ENCODE peak calls at places on chromosomes 3 and 15, in four cellular contexts. F is fibroblast of the aortic adventitia, Z is esophagus squamous epithelium, O is H1. U is an unnamed sample.

GRCh38 chr3:188546835-188547670 is 393.1 kb downstream of the LPP start:
- DNase-seq in F (peak), Z (no peak), O (no peak), U (peak)

GRCh38 chr15:37079726-37080125 is 20.6 kb downstream of the MEIS2 start:
- DNase-seq in F (peak), Z (no peak), O (no peak), U (peak)

GRCh38 chr3:88101142-88101541 is 42.1 kb downstream of the ZNF654 start:
- DNase-seq in F (peak), Z (no peak), O (no peak), U (no peak)

GRCh38 chr15:37142371-37142770 is 42.0 kb upstream of the MEIS2 start:
- DNase-seq in F (no peak), Z (no peak), O (no peak), U (no peak)

GRCh38 chr15:78636378-78636859 is 4.6 kb downstream of the CHRNB4 start:
- DNase-seq in F (no peak), Z (no peak), O (no peak), U (no peak)

GRCh38 chr3:117602054-117602644 is 892.6 kb downstream of the TUSC7 start:
- DNase-seq in F (no peak), Z (no peak), O (no peak), U (no peak)

GRCh38 chr3:178703268-178703975 is 167.2 kb downstream of the KCNMB2 start:
- DNase-seq in F (no peak), Z (no peak), O (no peak), U (peak)

GRCh38 chr3:186124618-186125017 is 15.7 kb upstream of the ETV5 start:
- DNase-seq in F (no peak), Z (no peak), O (no peak), U (no peak)

GRCh38 chr15:61890106-61890505 is 170.1 kb downstream of the VPS13C start:
- DNase-seq in F (no peak), Z (no peak), O (no peak), U (peak)

GRCh38 chr3:4531478-4532025 is 38.4 kb downstream of the ITPR1 start:
- DNase-seq in F (no peak), Z (no peak), O (no peak), U (peak)

GRCh38 chr15:66094331-66094730 is 159.2 kb downstream of the MEGF11 start:
- DNase-seq in F (no peak), Z (no peak), O (no peak), U (no peak)

GRCh38 chr3:76561494-76562242 is 478.2 kb upstream of the ROBO2 start:
- DNase-seq in F (no peak), Z (no peak), O (no peak), U (no peak)

GRCh38 chr15:87661481-87661880 is 595.1 kb downstream of the NTRK3 start:
- DNase-seq in F (no peak), Z (no peak), O (no peak), U (no peak)

GRCh38 chr3:140771030-140771677 is 93.3 kb downstream of the TRIM42 start:
- DNase-seq in F (no peak), Z (no peak), O (no peak), U (no peak)

GRCh38 chr3:44993471-44994205 is 17.6 kb downstream of the EXOSC7 start:
- DNase-seq in F (peak), Z (no peak), O (no peak), U (peak)

GRCh38 chr15:100464256-100464655 is 64.5 kb downstream of the CERS3 start:
- DNase-seq in F (no peak), Z (no peak), O (no peak), U (no peak)

DNA sequence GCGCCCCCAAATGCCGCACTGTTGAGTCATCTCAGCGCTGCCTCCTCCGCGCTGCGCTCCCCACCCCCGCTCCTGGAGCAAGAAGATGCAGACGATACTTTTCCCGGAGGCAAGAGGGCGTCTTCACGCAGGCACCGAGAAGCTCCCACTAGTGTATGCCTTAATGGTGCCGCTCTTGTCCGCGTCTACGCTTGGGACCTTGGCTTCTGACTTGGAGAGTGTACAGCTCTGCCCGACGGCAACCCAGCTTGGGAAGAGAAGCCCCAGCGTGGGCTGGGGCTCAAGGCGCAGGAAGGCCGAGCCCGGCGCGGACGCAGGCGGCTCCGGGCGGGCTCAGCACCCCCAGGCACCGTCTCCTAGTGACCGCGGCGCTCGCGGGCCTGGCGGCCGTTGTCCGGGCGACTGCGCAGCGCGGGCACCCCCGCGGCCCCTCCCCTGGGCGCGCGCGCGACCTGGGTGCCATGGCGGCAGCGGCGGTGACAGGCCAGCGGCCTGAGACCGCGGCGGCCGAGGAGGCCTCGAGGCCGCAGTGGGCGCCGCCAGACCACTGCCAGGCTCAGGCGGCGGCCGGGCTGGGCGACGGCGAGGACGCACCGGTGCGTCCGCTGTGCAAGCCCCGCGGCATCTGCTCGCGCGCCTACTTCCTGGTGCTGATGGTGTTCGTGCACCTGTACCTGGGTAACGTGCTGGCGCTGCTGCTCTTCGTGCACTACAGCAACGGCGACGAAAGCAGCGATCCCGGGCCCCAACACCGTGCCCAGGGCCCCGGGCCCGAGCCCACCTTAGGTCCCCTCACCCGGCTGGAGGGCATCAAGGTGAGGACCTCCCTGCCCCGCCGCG is at the start of gene P4HTM:
- DNase-seq in F (peak), Z (no peak), O (peak), U (peak)
- TF ChIP-seq CTCF in F (peak), Z (peak), O (no peak), U (peak)

DNA sequence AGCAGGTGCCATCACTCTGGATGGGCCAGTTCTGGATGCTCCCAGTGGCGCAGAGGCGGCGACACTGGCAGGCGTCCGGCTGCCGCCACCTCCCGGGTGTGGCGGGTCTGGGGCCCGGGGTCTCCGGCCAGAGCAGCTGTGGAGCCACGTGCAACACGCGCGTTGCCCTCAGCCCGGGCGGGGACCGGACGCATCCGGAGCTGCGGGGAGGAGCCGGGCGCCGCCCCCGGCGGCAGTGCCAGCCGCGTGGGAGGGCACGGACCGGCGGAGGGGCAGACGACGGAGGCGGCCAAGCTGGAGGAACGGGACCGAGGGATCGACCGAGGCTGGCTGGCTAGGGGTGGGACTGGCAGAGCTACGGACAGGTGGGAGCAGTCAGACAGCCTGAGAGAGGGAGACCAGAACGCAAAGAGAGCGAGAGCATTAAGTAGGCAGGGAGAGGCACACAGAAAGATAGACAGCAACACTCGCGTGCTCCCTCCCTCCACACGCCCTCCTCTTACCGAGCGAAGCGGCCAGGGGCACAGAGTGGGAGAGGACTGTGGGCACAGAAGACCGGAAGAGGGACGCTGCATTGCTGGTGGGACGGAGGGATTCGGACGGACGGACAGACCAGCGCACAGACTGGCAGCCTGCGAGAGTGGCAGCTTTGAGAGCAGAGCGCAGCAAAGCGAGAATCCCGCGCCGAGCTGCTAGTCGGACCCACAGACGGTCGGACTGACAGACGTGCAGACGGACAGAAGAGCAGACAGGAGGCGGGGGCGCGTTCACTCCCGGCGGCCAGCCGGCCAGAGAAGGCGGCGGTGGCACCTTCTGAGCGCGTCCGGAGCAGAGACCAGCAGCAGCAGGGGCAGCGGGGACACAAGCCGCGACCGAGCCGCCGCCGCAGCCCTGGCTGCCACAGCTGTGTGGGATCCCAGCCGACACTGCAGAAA is at the start of gene ARPP21:
- DNase-seq in F (peak), Z (no peak), O (no peak), U (peak)
- H3K4me3 ChIP-seq in F (peak), Z (peak), O (peak), U (peak)

DNA sequence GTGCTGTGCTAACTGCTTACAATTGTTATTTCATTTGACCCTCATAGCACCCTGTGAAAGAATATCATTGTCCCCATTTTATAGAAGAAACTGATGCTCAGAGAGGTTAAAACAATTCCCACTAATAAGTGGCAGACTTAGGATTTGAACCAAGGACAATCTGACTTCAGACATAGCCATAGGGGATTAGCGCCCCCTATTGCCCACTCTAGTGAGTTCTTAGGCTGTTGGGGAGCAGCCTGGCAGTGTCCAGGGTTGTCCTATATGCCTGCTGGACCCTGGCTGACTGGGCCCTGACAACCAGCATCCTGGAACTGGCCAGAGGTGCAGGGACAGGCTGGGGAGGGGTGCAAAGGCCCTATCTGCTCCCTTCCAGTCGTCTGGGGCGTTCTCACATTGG is 15.4 kb downstream of the DPH3 start:
- DNase-seq in F (peak), Z (no peak), O (no peak), U (peak)
- TF ChIP-seq CTCF in F (peak), Z (no peak), O (peak), U (peak)

DNA sequence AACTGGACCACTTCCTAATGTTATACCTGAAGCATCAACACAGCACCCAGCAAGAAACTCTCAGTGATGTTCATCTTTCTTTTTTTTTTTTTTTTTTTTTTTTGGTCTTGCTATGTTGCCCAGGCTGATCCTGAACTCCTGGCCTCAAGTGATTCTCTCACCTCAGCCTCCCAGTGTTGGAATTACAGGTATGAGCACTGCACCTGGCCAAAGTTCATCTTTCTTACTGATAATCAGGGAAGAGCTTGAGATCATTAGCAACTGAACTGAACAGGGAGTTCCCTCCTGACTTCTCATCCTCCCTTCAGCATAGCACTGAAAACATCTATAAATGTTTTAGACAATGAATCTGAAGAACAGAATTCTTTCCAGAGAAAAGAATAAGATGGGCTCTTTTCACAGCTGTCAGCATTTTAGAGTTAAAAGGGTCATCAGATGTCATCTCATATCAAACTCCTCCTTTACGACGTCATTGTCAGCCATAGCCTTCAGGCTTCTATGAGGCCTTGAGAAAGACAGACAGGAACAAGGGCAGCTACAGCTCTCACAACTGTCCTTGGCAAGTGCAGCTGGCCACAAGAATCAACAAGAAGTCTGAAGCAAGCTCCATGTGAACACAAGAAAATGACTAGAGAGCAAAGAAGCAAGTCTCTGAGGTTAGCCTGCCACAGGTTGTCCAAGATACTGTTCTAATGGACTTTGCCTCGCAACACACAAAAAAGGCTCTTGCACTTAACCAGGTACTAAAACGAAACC is 33.8 kb downstream of the SCAP start:
- DNase-seq in F (no peak), Z (no peak), O (no peak), U (no peak)
- H3K4me3 ChIP-seq in F (no peak), Z (no peak), O (no peak), U (no peak)

GRCh38 chr3:51984269-51984647 is 923 bp downstream of the ACY1 start:
- DNase-seq in F (no peak), Z (no peak), O (no peak), U (no peak)

GRCh38 chr3:51983578-51984268 is 388 bp downstream of the ACY1 start:
- DNase-seq in F (no peak), Z (no peak), O (no peak), U (no peak)

GRCh38 chr3:51982838-51983577 is at the start of gene ACY1:
- DNase-seq in F (peak), Z (no peak), O (no peak), U (peak)

GRCh38 chr3:51980253-51980652 is 3.1 kb upstream of the ACY1 start:
- DNase-seq in F (no peak), Z (no peak), O (no peak), U (no peak)

GRCh38 chr3:51982352-51982837 is 940 bp upstream of the ACY1 start:
- DNase-seq in F (no peak), Z (no peak), O (no peak), U (no peak)
- TF ChIP-seq CTCF in F (peak), Z (peak), O (no peak), U (peak)

GRCh38 chr3:58256511-58256910 is 18.9 kb downstream of the ABHD6 start:
- DNase-seq in F (no peak), Z (no peak), O (no peak), U (no peak)

GRCh38 chr3:58258392-58259040 is 20.9 kb downstream of the ABHD6 start:
- DNase-seq in F (no peak), Z (no peak), O (no peak), U (no peak)

GRCh38 chr3:58251653-58252052 is 14.1 kb downstream of the ABHD6 start:
- DNase-seq in F (no peak), Z (no peak), O (no peak), U (no peak)

GRCh38 chr3:58250093-58250707 is 12.6 kb downstream of the ABHD6 start:
- DNase-seq in F (no peak), Z (no peak), O (no peak), U (peak)

DNA sequence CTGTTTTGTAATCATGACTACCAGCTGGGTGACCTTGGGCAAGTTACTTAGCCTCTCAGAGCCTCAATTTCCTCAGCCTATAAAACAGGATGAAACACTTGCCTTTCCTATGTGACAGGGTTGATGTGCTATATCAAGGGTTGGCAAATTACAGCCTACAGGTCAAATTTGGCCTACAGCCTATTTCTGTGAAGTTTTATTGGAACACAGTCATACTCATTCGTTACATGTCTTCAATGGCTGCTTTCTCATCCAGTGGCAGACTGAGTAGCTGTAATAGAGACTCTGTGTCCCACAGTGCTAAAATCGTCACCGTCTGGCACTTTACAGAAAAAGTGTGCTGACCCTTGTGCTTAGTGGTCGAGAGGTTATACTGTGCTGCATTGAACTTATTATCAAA is 16.6 kb downstream of the ABHD6 start:
- DNase-seq in F (no peak), Z (no peak), O (no peak), U (no peak)
- H3K4me3 ChIP-seq in F (no peak), Z (no peak), O (no peak), U (no peak)